ENCODE peak calls at places on chromosome 14, in seven cellular contexts. A, E, P, X, Z, G and R are unnamed samples.

GRCh38 chr14:72924332-72924731 is 1.9 kb upstream of the DCAF4 start:
- DNase-seq in G (no peak), Z (no peak), X (no peak), A (no peak), E (no peak), P (peak; percentile 77), R (no peak)

GRCh38 chr14:68253878-68254528 is 434.4 kb downstream of the RAD51B start:
- DNase-seq in P (no peak), G (no peak), A (no peak), X (no peak), Z (no peak), E (no peak), R (no peak)

GRCh38 chr14:71588576-71589215 is 343.5 kb upstream of the RGS6 start:
- DNase-seq in A (no peak), Z (no peak), G (no peak), E (no peak), X (no peak), P (no peak), R (no peak)

GRCh38 chr14:24900281-24900868 is 149.6 kb downstream of the STXBP6 start:
- DNase-seq in G (no peak), X (no peak), A (no peak), E (no peak), Z (peak; percentile 44), P (no peak), R (no peak)

GRCh38 chr14:105251920-105252319 is 3.6 kb downstream of the BTBD6 start:
- DNase-seq in G (no peak), X (no peak), Z (no peak), E (no peak), P (peak; percentile 17), A (no peak), R (no peak)

GRCh38 chr14:52044791-52045522 is 23.9 kb downstream of the NID2 start:
- DNase-seq in X (peak; percentile 94), E (no peak), A (no peak), Z (peak; percentile 88), P (no peak), G (no peak), R (no peak)

GRCh38 chr14:85010186-85010585 is 519.8 kb upstream of the FLRT2 start:
- DNase-seq in X (peak; percentile 3), Z (no peak), G (no peak), A (no peak), P (no peak), E (no peak), R (no peak)

GRCh38 chr14:90569201-90569600 is 172.4 kb downstream of the CALM1 start:
- DNase-seq in Z (no peak), E (no peak), P (no peak), X (no peak), G (no peak), A (no peak), R (no peak)

GRCh38 chr14:79294506-79294905 is 916.8 kb downstream of the DIO2 start:
- DNase-seq in Z (peak; percentile 50), A (no peak), X (peak; percentile 26), P (no peak), G (no peak), E (no peak), R (no peak)

GRCh38 chr14:84036863-84037262 is 1493.1 kb upstream of the FLRT2 start:
- DNase-seq in X (peak; percentile 86), G (no peak), Z (peak; percentile 18), A (no peak), E (no peak), P (no peak), R (peak; percentile 98)

GRCh38 chr14:74585406-74586335 is 26.4 kb downstream of the LTBP2 start:
- DNase-seq in G (no peak), X (no peak), Z (no peak), A (no peak), P (no peak), E (no peak), R (no peak)

GRCh38 chr14:22491683-22492483 is 97.1 kb downstream of the DAD1 start:
- DNase-seq in Z (no peak), G (no peak), E (no peak), X (no peak), P (no peak), A (no peak), R (no peak)

GRCh38 chr14:48622980-48623379 is 947.6 kb upstream of the MDGA2 start:
- DNase-seq in P (no peak), X (peak; percentile 7), E (no peak), A (no peak), Z (no peak), G (no peak), R (no peak)

GRCh38 chr14:75437201-75438143 is 9.7 kb downstream of the JDP2 start:
- DNase-seq in G (no peak), P (no peak), X (no peak), E (no peak), Z (no peak), A (no peak), R (no peak)

GRCh38 chr14:94773682-94774211 is 3.8 kb upstream of the GSC start:
- DNase-seq in E (no peak), X (no peak), Z (no peak), G (no peak), P (no peak), A (no peak), R (no peak)

GRCh38 chr14:85366226-85366625 is 163.7 kb upstream of the FLRT2 start:
- DNase-seq in Z (no peak), G (no peak), E (no peak), A (no peak), P (no peak), X (no peak), R (no peak)

GRCh38 chr14:74949211-74949610 is 6.2 kb downstream of the PGF start:
- DNase-seq in A (no peak), X (no peak), P (no peak), Z (no peak), E (no peak), G (no peak), R (no peak)

GRCh38 chr14:22977684-22978486 is 4.5 kb downstream of the AJUBA start:
- DNase-seq in A (no peak), E (no peak), Z (peak; percentile 73), G (no peak), X (peak; percentile 47), P (no peak), R (no peak)

GRCh38 chr14:76304536-76305473 is 71.1 kb upstream of the ESRRB start:
- DNase-seq in X (no peak), Z (no peak), A (no peak), P (no peak), E (no peak), G (no peak), R (no peak)

GRCh38 chr14:104282332-104283196 is 144.2 kb downstream of the KIF26A start:
- DNase-seq in G (peak; percentile 45), Z (no peak), A (no peak), E (no peak), X (no peak), P (peak; percentile 37), R (no peak)

GRCh38 chr14:53982546-53982945 is 25.9 kb upstream of the BMP4 start:
- DNase-seq in E (no peak), G (no peak), X (no peak), A (no peak), Z (no peak), P (no peak), R (no peak)

GRCh38 chr14:100826371-100827139 is 637 bp downstream of the MEG3 start:
- DNase-seq in P (peak; percentile 30), X (no peak), E (no peak), Z (no peak), G (peak; percentile 61), A (no peak), R (no peak)

GRCh38 chr14:96631621-96632362 is 129.6 kb downstream of the PAPOLA start:
- DNase-seq in X (peak; percentile 6), Z (no peak), E (no peak), G (no peak), P (no peak), A (no peak), R (no peak)

GRCh38 chr14:90495357-90496276 is 98.8 kb downstream of the CALM1 start:
- DNase-seq in X (peak; percentile 70), Z (peak; percentile 76), P (no peak), E (no peak), A (no peak), G (no peak), R (peak; percentile 33)

GRCh38 chr14:94701854-94702370 is 68.0 kb downstream of the GSC start:
- DNase-seq in Z (no peak), P (no peak), G (no peak), A (no peak), X (no peak), E (no peak), R (no peak)

GRCh38 chr14:100104523-100105300 is 39.5 kb downstream of the EVL start:
- DNase-seq in A (no peak), G (no peak), X (peak; percentile 75), P (no peak), E (no peak), Z (peak; percentile 57), R (no peak)

GRCh38 chr14:90720336-90720735 is 95.9 kb downstream of the TTC7B start:
- DNase-seq in G (no peak), X (no peak), Z (no peak), E (no peak), P (no peak), A (no peak), R (no peak)

GRCh38 chr14:99809864-99810854 is 16.9 kb downstream of the EML1 start:
- DNase-seq in X (no peak), Z (peak; percentile 31), A (no peak), P (peak; percentile 78), G (no peak), E (peak; percentile 41), R (no peak)

GRCh38 chr14:76762617-76763361 is 1.5 kb downstream of the VASH1 start:
- DNase-seq in P (no peak), X (no peak), E (no peak), A (no peak), Z (no peak), G (peak; percentile 73), R (no peak)

GRCh38 chr14:86662334-86662733 is 1132.4 kb downstream of the FLRT2 start:
- DNase-seq in P (no peak), Z (no peak), E (no peak), X (no peak), G (no peak), A (no peak), R (no peak)

GRCh38 chr14:39097159-39097558 is 5.9 kb downstream of the SEC23A start:
- DNase-seq in G (no peak), P (no peak), A (no peak), Z (peak; percentile 76), E (no peak), X (peak; percentile 76), R (no peak)

GRCh38 chr14:77760381-77761204 is at the start of gene SNW1:
- DNase-seq in A (peak; percentile 53), Z (peak; percentile 66), E (peak; percentile 94), X (peak; percentile 65), G (peak; percentile 99), P (peak; percentile 96), R (peak; percentile 63)

GRCh38 chr14:28303248-28303647 is 463.3 kb upstream of the FOXG1 start:
- DNase-seq in X (peak; percentile 67), Z (peak; percentile 65), E (no peak), P (no peak), A (no peak), G (no peak), R (no peak)

GRCh38 chr14:96961895-96962294 is 164.7 kb downstream of the VRK1 start:
- DNase-seq in P (no peak), Z (no peak), E (no peak), X (no peak), G (no peak), A (no peak), R (no peak)

GRCh38 chr14:58731465-58732330 is 93.9 kb downstream of the DACT1 start:
- DNase-seq in G (no peak), X (peak; percentile 98), P (no peak), Z (peak; percentile 99), E (no peak), A (no peak), R (peak; percentile 98)

GRCh38 chr14:32593290-32593942 is 264.3 kb downstream of the AKAP6 start:
- DNase-seq in G (no peak), P (no peak), E (no peak), Z (peak; percentile 79), X (peak; percentile 80), A (no peak), R (peak; percentile 49)

GRCh38 chr14:102749833-102750775 is 27.1 kb upstream of the TRAF3 start:
- DNase-seq in E (no peak), P (no peak), G (no peak), X (no peak), Z (no peak), A (no peak), R (no peak)

GRCh38 chr14:64147126-64147790 is 146.9 kb downstream of the ESR2 start:
- DNase-seq in G (no peak), E (no peak), P (no peak), A (no peak), X (peak; percentile 56), Z (peak; percentile 21), R (no peak)